ENCODE peak calls at places on chromosomes 5 and 9, in six cellular contexts. J is anterior cingulate cortex, O is amygdala, N is coronary artery, D is AG09309, X is iPS-NIHi11. M is an unnamed sample.

GRCh38 chr9:123749580-123750202 is 180.2 kb downstream of the DENND1A start:
- DNase-seq in J (no peak), O (no peak), N (no peak), D (no peak), X (peak), M (no peak)

GRCh38 chr5:124790261-124790894 is 43.9 kb upstream of the ZNF608 start:
- DNase-seq in J (no peak), O (no peak), N (no peak), D (no peak), X (no peak), M (no peak)

GRCh38 chr5:24783596-24783995 is 138.8 kb upstream of the CDH10 start:
- DNase-seq in J (no peak), O (no peak), N (no peak), D (no peak), X (no peak), M (no peak)

GRCh38 chr9:1057910-1058309 is 7.8 kb downstream of the DMRT2 start:
- DNase-seq in J (no peak), O (no peak), N (no peak), D (no peak), X (no peak), M (no peak)

GRCh38 chr9:126860077-126860756 is at the start of gene ZBTB34:
- DNase-seq in J (peak), O (peak), N (peak), D (no peak), X (peak), M (peak)

GRCh38 chr5:79181419-79182022 is 54.4 kb upstream of the JMY start:
- DNase-seq in J (no peak), O (no peak), N (no peak), D (no peak), X (no peak), M (no peak)

GRCh38 chr9:4569101-4569500 is 78.8 kb downstream of the SLC1A1 start:
- DNase-seq in J (no peak), O (no peak), N (no peak), D (peak), X (no peak), M (no peak)

GRCh38 chr5:4080370-4080769 is 484.7 kb downstream of the IRX1 start:
- DNase-seq in J (no peak), O (no peak), N (no peak), D (no peak), X (no peak), M (no peak)

GRCh38 chr5:149125386-149125891 is 15.9 kb upstream of the ABLIM3 start:
- DNase-seq in J (no peak), O (no peak), N (no peak), D (no peak), X (peak), M (no peak)

GRCh38 chr9:130871395-130872057 is 25.1 kb downstream of the QRFP start:
- DNase-seq in J (no peak), O (no peak), N (no peak), D (no peak), X (no peak), M (peak)

GRCh38 chr5:14413331-14413750 is 168.3 kb upstream of the OTULINL start:
- DNase-seq in J (no peak), O (no peak), N (no peak), D (no peak), X (no peak), M (no peak)

GRCh38 chr5:149827086-149827485 is 97.0 kb downstream of the PPARGC1B start:
- DNase-seq in J (no peak), O (no peak), N (no peak), D (no peak), X (no peak), M (no peak)

GRCh38 chr5:11719888-11720481 is 184.3 kb downstream of the CTNND2 start:
- DNase-seq in J (peak), O (peak), N (no peak), D (no peak), X (peak), M (no peak)

GRCh38 chr9:33447404-33448158 is at the start of gene AQP3:
- DNase-seq in J (no peak), O (no peak), N (no peak), D (no peak), X (peak), M (peak)

GRCh38 chr9:114662081-114662989 is 4.7 kb upstream of the TEX53 start:
- DNase-seq in J (peak), O (no peak), N (no peak), D (no peak), X (peak), M (no peak)

GRCh38 chr9:126671983-126672382 is 58.3 kb downstream of the LMX1B start:
- DNase-seq in J (no peak), O (no peak), N (no peak), D (no peak), X (no peak), M (no peak)

GRCh38 chr9:134630861-134631260 is 10.7 kb upstream of the COL5A1 start:
- DNase-seq in J (no peak), O (no peak), N (no peak), D (no peak), X (no peak), M (no peak)

GRCh38 chr5:27511061-27511460 is 472.7 kb upstream of the CDH9 start:
- DNase-seq in J (no peak), O (no peak), N (no peak), D (no peak), X (no peak), M (no peak)

GRCh38 chr5:124824637-124825158 is 78.3 kb upstream of the ZNF608 start:
- DNase-seq in J (no peak), O (no peak), N (no peak), D (peak), X (no peak), M (no peak)

GRCh38 chr9:108933231-108933630 is 693 bp downstream of the ELP1 start:
- DNase-seq in J (no peak), O (no peak), N (no peak), D (no peak), X (no peak), M (no peak)

GRCh38 chr5:97554992-97555981 is 372.2 kb upstream of the RIOK2 start:
- DNase-seq in J (no peak), O (no peak), N (no peak), D (peak), X (no peak), M (no peak)

GRCh38 chr5:158880514-158881001 is 219.2 kb downstream of the EBF1 start:
- DNase-seq in J (no peak), O (no peak), N (no peak), D (no peak), X (no peak), M (no peak)